ENCODE peak calls at places on chromosomes 2 and 18, in nine cellular contexts. G, N, A, F, Y, Z, S, V and Q are unnamed samples. For H3K4me1 and H3K27me3, the result is how much of the 10 kb centered on the place peaks cover.

GRCh38 chr2:57516740-57517340 is 529.8 kb upstream of the VRK2 start:
- DNase-seq in G (no peak), N (peak), A (no peak), F (no peak), Y (no peak), Z (peak), S (peak), V (no peak), Q (peak)

GRCh38 chr2:144596074-144596871 is 76.4 kb upstream of the ZEB2 start:
- DNase-seq in G (no peak), N (peak), A (no peak), F (no peak), Y (no peak), Z (peak), S (peak), V (no peak), Q (peak)

GRCh38 chr18:45551417-45551816 is 63.9 kb upstream of the SLC14A2 start:
- DNase-seq in G (no peak), N (no peak), A (no peak), F (no peak), Y (no peak), Z (no peak), S (no peak), V (no peak), Q (no peak)

GRCh38 chr2:88903744-88904353 is 212.4 kb downstream of the RPIA start:
- DNase-seq in G (no peak), N (peak), A (no peak), F (no peak), Y (no peak), Z (peak), S (peak), V (peak), Q (peak)

GRCh38 chr2:209773377-209773776 is 1.7 kb downstream of the UNC80 start:
- DNase-seq in G (no peak), N (no peak), A (no peak), F (no peak), Y (no peak), Z (no peak), S (no peak), V (no peak), Q (peak)

GRCh38 chr2:231351648-231352047 is 43.9 kb upstream of the B3GNT7 start:
- DNase-seq in G (no peak), N (peak), A (no peak), F (no peak), Y (no peak), Z (no peak), S (no peak), V (no peak), Q (no peak)

GRCh38 chr2:120205901-120206581 is 17.2 kb downstream of the TMEM185B start:
- DNase-seq in G (no peak), N (peak), A (no peak), F (no peak), Y (no peak), Z (peak), S (no peak), V (peak), Q (peak)

GRCh38 chr18:76908277-76908676 is 85.9 kb downstream of the ZNF236 start:
- DNase-seq in G (no peak), N (no peak), A (no peak), F (no peak), Y (no peak), Z (no peak), S (no peak), V (no peak), Q (no peak)

GRCh38 chr2:3142961-3143571 is 234.6 kb downstream of the EIPR1 start:
- DNase-seq in G (no peak), N (no peak), A (peak), F (no peak), Y (no peak), Z (no peak), S (no peak), V (no peak), Q (no peak)

GRCh38 chr18:79798346-79798998 is 734 bp downstream of the KCNG2 start:
- DNase-seq in G (no peak), N (no peak), A (no peak), F (peak), Y (no peak), Z (no peak), S (no peak), V (no peak), Q (peak)

GRCh38 chr2:75199428-75200011 is at the start of gene TACR1:
- DNase-seq in G (peak), N (peak), A (peak), F (peak), Y (peak), Z (no peak), S (peak), V (peak), Q (peak)

GRCh38 chr2:38439226-38439612 is 62.1 kb upstream of the ATL2 start:
- DNase-seq in G (no peak), N (peak), A (no peak), F (no peak), Y (no peak), Z (no peak), S (no peak), V (no peak), Q (no peak)

GRCh38 chr2:117299451-117299850 is 515.0 kb upstream of the DDX18 start:
- DNase-seq in G (no peak), N (no peak), A (no peak), F (no peak), Y (no peak), Z (no peak), S (no peak), V (no peak), Q (no peak)

GRCh38 chr2:64086347-64087082 is 57.7 kb downstream of the PELI1 start:
- DNase-seq in G (no peak), N (no peak), A (no peak), F (no peak), Y (no peak), Z (no peak), S (no peak), V (no peak), Q (no peak)
- H3K4me1 ChIP-seq in G (under half), N (under half), A (under half), F (under half), Y (under half), Z (under half), S (under half), V (under half), Q (under half)

GRCh38 chr2:223735659-223736244 is 101.6 kb downstream of the AP1S3 start:
- DNase-seq in G (no peak), N (peak), A (no peak), F (no peak), Y (no peak), Z (no peak), S (peak), V (no peak), Q (no peak)

GRCh38 chr2:223731503-223731902 is 105.9 kb downstream of the AP1S3 start:
- DNase-seq in G (no peak), N (no peak), A (no peak), F (no peak), Y (no peak), Z (no peak), S (no peak), V (no peak), Q (no peak)

GRCh38 chr2:223735035-223735640 is 102.2 kb downstream of the AP1S3 start:
- DNase-seq in G (no peak), N (peak), A (no peak), F (no peak), Y (no peak), Z (no peak), S (peak), V (peak), Q (no peak)

GRCh38 chr2:223734346-223734745 is 103.0 kb downstream of the AP1S3 start:
- DNase-seq in G (no peak), N (no peak), A (no peak), F (no peak), Y (no peak), Z (no peak), S (peak), V (no peak), Q (peak)

GRCh38 chr2:223732346-223732745 is 105.0 kb downstream of the AP1S3 start:
- DNase-seq in G (no peak), N (no peak), A (no peak), F (no peak), Y (no peak), Z (no peak), S (no peak), V (no peak), Q (no peak)
- H3K27me3 ChIP-seq in G (under half), N (under half), A (under half), F (under half), Y (under half), Z (under half), S (under half), V (under half), Q (under half)

GRCh38 chr2:219038600-219038999 is 2.7 kb downstream of the CFAP65 start:
- DNase-seq in G (no peak), N (no peak), A (no peak), F (no peak), Y (no peak), Z (no peak), S (no peak), V (no peak), Q (no peak)
- H3K4me3 ChIP-seq in G (no peak), N (no peak), A (no peak), F (no peak), Y (no peak), Z (no peak), S (no peak), V (no peak), Q (no peak)

GRCh38 chr18:59718108-59719057 is 21.2 kb upstream of the CCBE1 start:
- DNase-seq in G (no peak), N (peak), A (no peak), F (no peak), Y (no peak), Z (no peak), S (peak), V (no peak), Q (no peak)

GRCh38 chr18:59715966-59716369 is 18.7 kb upstream of the CCBE1 start:
- DNase-seq in G (no peak), N (peak), A (no peak), F (no peak), Y (no peak), Z (no peak), S (peak), V (no peak), Q (no peak)

GRCh38 chr18:59712311-59712710 is 15.1 kb upstream of the CCBE1 start:
- DNase-seq in G (no peak), N (peak), A (no peak), F (no peak), Y (no peak), Z (no peak), S (no peak), V (no peak), Q (no peak)

GRCh38 chr18:59717291-59717690 is 20.1 kb upstream of the CCBE1 start:
- DNase-seq in G (no peak), N (no peak), A (no peak), F (no peak), Y (no peak), Z (no peak), S (no peak), V (no peak), Q (no peak)

GRCh38 chr18:59715445-59715844 is 18.2 kb upstream of the CCBE1 start:
- DNase-seq in G (no peak), N (no peak), A (no peak), F (no peak), Y (no peak), Z (no peak), S (peak), V (no peak), Q (no peak)
- H3K4me1 ChIP-seq in G (under half), N (half or more), A (under half), F (under half), Y (under half), Z (under half), S (under half), V (under half), Q (under half)

DNA sequence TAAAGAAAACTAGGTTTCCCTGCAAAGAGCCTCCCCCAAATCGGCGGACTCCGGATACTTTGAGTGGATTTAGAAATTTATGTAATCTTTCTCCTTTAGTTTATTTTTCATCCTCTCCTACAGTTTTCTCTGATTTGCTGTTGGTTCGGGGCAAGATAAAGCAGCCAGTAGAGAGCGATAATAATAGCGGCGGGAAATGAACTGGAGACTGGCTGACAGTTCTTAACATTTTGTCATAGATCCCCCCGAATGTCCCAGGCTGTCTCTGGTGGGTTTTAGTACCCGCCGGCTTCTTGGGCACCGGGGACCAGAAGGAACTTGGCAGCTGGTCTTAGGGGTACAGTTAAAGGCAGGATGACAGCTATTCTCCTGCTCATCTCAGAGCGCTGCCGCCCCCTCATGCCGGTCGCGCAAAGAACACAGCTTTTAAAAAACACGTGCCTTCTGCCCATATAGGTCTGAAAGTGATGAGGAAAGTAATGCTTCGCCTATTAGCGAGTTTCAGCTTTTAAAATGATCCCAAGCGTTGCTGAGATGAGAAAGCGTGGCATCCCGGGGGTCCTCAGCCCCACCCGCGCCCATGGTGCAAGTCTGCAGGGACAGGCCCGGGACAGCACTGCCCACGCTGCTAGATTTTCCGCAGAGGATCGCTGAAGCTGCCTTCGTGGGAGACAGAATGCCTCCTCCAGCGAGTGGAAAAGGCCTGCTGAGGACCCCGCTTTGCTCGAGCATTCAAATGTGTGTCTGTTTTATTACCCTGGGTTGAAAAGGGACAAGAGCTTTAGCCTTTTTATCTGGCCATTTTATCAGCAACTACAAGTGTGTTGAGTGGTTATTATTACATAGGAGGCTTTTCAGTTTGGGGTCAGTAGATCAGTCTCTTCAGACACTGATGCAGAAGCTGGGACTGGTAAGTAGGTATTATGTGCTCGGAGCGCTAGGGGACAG is 3.8 kb downstream of the ONECUT2 start:
- DNase-seq in G (no peak), N (no peak), A (no peak), F (no peak), Y (no peak), Z (no peak), S (no peak), V (no peak), Q (peak)
- H3K27me3 ChIP-seq in G (half or more), N (under half), A (half or more), F (half or more), Y (under half), Z (half or more), S (half or more), V (under half), Q (half or more)

DNA sequence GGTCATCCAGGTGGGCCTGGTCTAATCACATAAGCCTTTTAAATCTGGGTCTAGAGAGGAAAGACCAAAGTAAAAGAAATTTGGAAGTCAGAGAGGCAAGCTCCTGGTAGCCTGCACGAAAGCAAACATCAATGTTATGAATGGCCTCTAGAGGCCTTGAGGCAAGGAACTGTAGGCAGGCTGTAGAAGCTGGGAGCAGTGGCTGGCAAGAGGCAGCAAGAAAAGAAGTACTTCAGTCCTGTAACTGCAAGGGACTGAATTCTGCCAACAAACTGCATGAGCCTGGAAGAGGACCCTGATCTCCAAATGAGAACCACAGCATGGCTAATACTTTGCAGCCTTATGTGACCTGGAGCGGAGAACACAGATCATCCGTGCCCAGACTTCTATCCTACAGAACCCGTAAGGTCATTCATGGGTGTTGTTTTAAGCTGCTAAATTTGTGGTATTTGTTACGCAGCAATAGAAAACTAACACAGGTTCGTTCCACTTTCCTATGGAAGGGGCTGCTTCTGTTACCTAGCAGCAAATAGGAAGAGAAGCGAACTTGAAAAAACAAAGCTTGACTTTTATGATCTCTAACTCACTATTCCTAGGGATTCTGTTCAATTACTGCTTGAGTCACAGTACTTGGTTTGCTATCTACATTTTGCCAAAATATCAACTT is 1.2 kb downstream of the IMMT start:
- DNase-seq in G (no peak), N (peak), A (no peak), F (no peak), Y (no peak), Z (no peak), S (no peak), V (no peak), Q (peak)
- H3K4me3 ChIP-seq in G (peak), N (peak), A (peak), F (peak), Y (peak), Z (peak), S (peak), V (peak), Q (peak)

DNA sequence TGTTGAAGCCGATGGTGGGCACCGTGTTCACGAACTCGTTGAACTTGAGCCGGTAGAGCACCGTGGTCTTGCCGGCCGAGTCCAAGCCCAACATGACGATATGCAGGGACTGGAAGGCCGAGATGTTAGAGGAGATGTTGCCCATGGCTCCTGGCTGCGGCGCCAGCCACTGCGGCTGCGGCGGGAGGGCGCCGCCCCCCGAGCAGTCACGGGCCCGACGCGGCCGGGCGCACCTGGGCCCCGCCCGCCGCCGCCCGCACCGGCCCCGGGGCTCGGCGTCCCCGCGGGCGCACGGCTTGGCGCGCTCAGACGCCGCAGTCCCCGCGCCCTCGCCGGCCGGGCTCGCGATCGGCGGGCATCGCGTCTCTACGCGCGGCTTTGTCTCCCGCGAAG is 443 bp downstream of the ARL4C start:
- DNase-seq in G (peak), N (peak), A (peak), F (no peak), Y (peak), Z (no peak), S (no peak), V (peak), Q (no peak)
- H3K4me1 ChIP-seq in G (under half), N (under half), A (under half), F (under half), Y (under half), Z (under half), S (under half), V (under half), Q (under half)

GRCh38 chr2:227657204-227657845 is 9.3 kb upstream of the SCYGR5 start:
- DNase-seq in G (no peak), N (no peak), A (no peak), F (no peak), Y (no peak), Z (no peak), S (peak), V (no peak), Q (no peak)

GRCh38 chr2:227655454-227655853 is 11.2 kb upstream of the SCYGR5 start:
- DNase-seq in G (no peak), N (peak), A (no peak), F (no peak), Y (no peak), Z (no peak), S (peak), V (no peak), Q (peak)

GRCh38 chr2:227653419-227653818 is 13.2 kb upstream of the SCYGR5 start:
- DNase-seq in G (no peak), N (no peak), A (no peak), F (no peak), Y (no peak), Z (no peak), S (peak), V (no peak), Q (no peak)
- H3K27me3 ChIP-seq in G (under half), N (under half), A (under half), F (under half), Y (under half), Z (under half), S (under half), V (under half), Q (under half)